ENCODE peak calls at places on chromosomes 3 and 15, in four cellular contexts. X is MM.1S, A is HCT116, S is H9. U is an unnamed sample. For H3K27me3 and H4K20me1, the result is how much of the 10 kb centered on the place peaks cover.

GRCh38 chr15:66718220-66718988 is 16.4 kb downstream of the SMAD6 start:
- DNase-seq in X (no peak), A (no peak), S (no peak), U (no peak)

GRCh38 chr3:193788189-193788946 is 195.4 kb downstream of the OPA1 start:
- DNase-seq in X (peak), A (peak), S (peak), U (peak)

GRCh38 chr15:73695773-73696640 is 11.8 kb downstream of the CD276 start:
- DNase-seq in X (no peak), A (no peak), S (no peak), U (no peak)

GRCh38 chr3:8554725-8555621 is 53.4 kb downstream of the LMCD1 start:
- DNase-seq in X (no peak), A (no peak), S (peak), U (peak)

GRCh38 chr3:99789322-99789721 is 28.3 kb upstream of the CMSS1 start:
- DNase-seq in X (peak), A (peak), S (no peak), U (peak)

GRCh38 chr15:101657968-101658784 is 6.0 kb upstream of the TM2D3 start:
- DNase-seq in X (no peak), A (no peak), S (no peak), U (no peak)

GRCh38 chr15:74345051-74345450 is 22.4 kb downstream of the CYP11A1 start:
- DNase-seq in X (no peak), A (no peak), S (no peak), U (no peak)

GRCh38 chr3:99747915-99748314 is 69.7 kb upstream of the CMSS1 start:
- DNase-seq in X (no peak), A (peak), S (no peak), U (peak)

GRCh38 chr15:80694624-80695098 is 449 bp upstream of the ABHD17C start:
- DNase-seq in X (peak), A (no peak), S (peak), U (peak)

GRCh38 chr15:22258402-22259150 is 178.2 kb downstream of the OR4M2 start:
- DNase-seq in X (no peak), A (no peak), S (no peak), U (no peak)

GRCh38 chr3:27722957-27723802 is 1.1 kb upstream of the EOMES start:
- DNase-seq in X (no peak), A (no peak), S (peak), U (peak)

GRCh38 chr3:13401149-13401548 is 19.0 kb downstream of the NUP210 start:
- DNase-seq in X (no peak), A (no peak), S (no peak), U (no peak)

GRCh38 chr3:184872200-184872599 is 60.2 kb downstream of the VPS8 start:
- DNase-seq in X (peak), A (no peak), S (no peak), U (no peak)

GRCh38 chr3:51514210-51514609 is 14.4 kb upstream of the DCAF1 start:
- DNase-seq in X (no peak), A (no peak), S (no peak), U (no peak)

GRCh38 chr3:181906338-181906737 is 194.6 kb downstream of the SOX2 start:
- DNase-seq in X (no peak), A (no peak), S (no peak), U (no peak)

GRCh38 chr3:152688313-152688712 is 146.6 kb upstream of the P2RY1 start:
- DNase-seq in X (no peak), A (no peak), S (peak), U (no peak)

GRCh38 chr3:13161771-13162535 is 88.7 kb upstream of the IQSEC1 start:
- DNase-seq in X (no peak), A (no peak), S (peak), U (peak)

GRCh38 chr15:70532536-70533186 is 230.7 kb downstream of the UACA start:
- DNase-seq in X (no peak), A (no peak), S (no peak), U (no peak)

GRCh38 chr15:70530035-70530499 is 233.3 kb downstream of the UACA start:
- DNase-seq in X (no peak), A (no peak), S (no peak), U (no peak)

GRCh38 chr15:70530503-70530902 is 232.9 kb downstream of the UACA start:
- DNase-seq in X (no peak), A (no peak), S (no peak), U (no peak)

GRCh38 chr15:70528816-70529215 is 234.5 kb downstream of the UACA start:
- DNase-seq in X (no peak), A (no peak), S (no peak), U (no peak)

DNA sequence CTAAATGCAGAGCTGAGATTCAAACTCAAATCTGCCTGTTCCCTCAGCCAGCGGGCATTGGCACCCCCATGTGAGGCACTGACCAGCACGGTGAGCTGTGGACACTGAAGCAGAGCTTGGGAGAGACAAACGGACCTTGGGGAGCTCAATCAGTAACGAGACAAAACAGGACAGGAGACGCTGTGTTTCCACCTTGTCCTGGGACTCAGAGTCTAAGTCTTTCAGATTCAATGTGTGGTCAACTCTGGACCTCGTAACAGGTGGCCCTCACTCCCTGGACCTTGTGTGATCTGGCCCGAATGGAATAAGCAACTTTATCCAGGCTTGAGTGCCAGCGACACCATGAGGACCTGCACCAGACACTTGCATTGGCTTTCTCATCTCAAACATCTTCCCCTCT is 232.5 kb downstream of the UACA start:
- DNase-seq in X (no peak), A (no peak), S (no peak), U (no peak)
- H3K27me3 ChIP-seq in X (under half), A (under half), S (under half), U (under half)

GRCh38 chr3:71053495-71053894 is 530.0 kb downstream of the FOXP1 start:
- DNase-seq in X (no peak), A (no peak), S (no peak), U (no peak)

GRCh38 chr3:71057526-71057894 is 526.0 kb downstream of the FOXP1 start:
- DNase-seq in X (no peak), A (no peak), S (no peak), U (no peak)

GRCh38 chr3:71054312-71054711 is 529.2 kb downstream of the FOXP1 start:
- DNase-seq in X (no peak), A (no peak), S (no peak), U (no peak)

GRCh38 chr3:71055602-71056001 is 527.9 kb downstream of the FOXP1 start:
- DNase-seq in X (no peak), A (no peak), S (no peak), U (no peak)

DNA sequence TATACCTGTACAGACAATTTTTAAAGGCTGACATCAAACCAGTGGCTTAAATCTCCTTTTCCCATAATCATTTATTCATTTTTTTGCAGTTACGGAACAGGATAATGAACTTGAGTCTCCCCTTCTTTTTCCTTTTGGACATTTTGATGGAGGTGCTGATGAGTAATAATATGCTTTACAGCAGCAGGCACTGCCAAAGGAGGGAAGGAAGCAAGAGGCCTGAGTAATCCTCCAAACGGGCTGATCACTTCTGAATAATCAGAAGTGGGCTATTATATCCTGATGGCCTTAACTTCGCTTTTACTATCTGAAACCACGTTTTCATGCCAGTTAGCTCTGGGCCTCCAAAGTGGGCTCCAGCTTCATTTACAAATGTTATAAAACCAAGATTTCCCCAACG is 527.2 kb downstream of the FOXP1 start:
- DNase-seq in X (no peak), A (no peak), S (no peak), U (no peak)
- H4K20me1 ChIP-seq in X (under half), A (under half), S (under half), U (under half)

GRCh38 chr3:10763248-10763620 is 52.8 kb upstream of the SLC6A11 start:
- DNase-seq in X (no peak), A (no peak), S (no peak), U (no peak)
- H3K27me3 ChIP-seq in X (under half), A (under half), S (under half), U (under half)

DNA sequence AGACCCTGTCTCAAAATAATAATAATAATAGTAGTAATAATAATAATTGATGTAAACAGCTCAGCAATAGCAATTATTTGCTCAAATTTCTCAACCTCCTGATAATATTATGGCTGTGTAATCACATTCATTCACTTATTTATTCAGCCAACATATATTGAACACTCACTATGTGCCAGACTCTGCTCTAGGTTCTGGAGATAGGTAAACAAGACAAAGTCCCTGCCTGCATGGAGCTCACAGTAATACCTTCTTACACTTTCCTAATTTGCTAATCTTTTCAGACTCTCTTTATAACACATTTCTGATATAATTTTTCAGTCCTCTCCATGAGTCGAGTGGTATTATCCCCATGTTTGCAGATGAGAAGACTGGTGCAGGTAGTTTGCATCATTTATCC is 137.6 kb downstream of the KLHL25 start:
- DNase-seq in X (no peak), A (no peak), S (no peak), U (no peak)
- H4K20me1 ChIP-seq in X (under half), A (under half), S (under half), U (under half)

GRCh38 chr3:123351396-123351945 is 97.4 kb downstream of the ADCY5 start:
- DNase-seq in X (no peak), A (no peak), S (no peak), U (no peak)

GRCh38 chr3:123352134-123352554 is 96.7 kb downstream of the ADCY5 start:
- DNase-seq in X (no peak), A (no peak), S (no peak), U (no peak)

GRCh38 chr3:123349201-123349535 is 99.7 kb downstream of the ADCY5 start:
- DNase-seq in X (no peak), A (no peak), S (no peak), U (no peak)

GRCh38 chr3:123349566-123350450 is 99.1 kb downstream of the ADCY5 start:
- DNase-seq in X (no peak), A (no peak), S (no peak), U (no peak)

GRCh38 chr3:123350971-123351370 is 97.9 kb downstream of the ADCY5 start:
- DNase-seq in X (no peak), A (no peak), S (no peak), U (no peak)
- H3K27me3 ChIP-seq in X (under half), A (under half), S (under half), U (under half)

U was measured in GM23338.